ENCODE peak calls at places on chromosomes 12 and 14, in seven cellular contexts. One of them, this sample, is unnamed.

GRCh38 chr14:33150662-33151061 is 212.0 kb downstream of the NPAS3 start:
- DNase-seq in H7: no peak
- DNase-seq in heart left ventricle: no peak
- DNase-seq in HCT116: no peak
- DNase-seq in coronary artery: no peak
- DNase-seq in naive thymus-derived CD4-positive, alpha-beta T cell: no peak
- DNase-seq in left ventricle myocardium inferior: no peak
- DNase-seq in this sample: no peak

GRCh38 chr14:67515386-67516079 is 17.6 kb upstream of the PLEKHH1 start:
- DNase-seq in H7: peak
- DNase-seq in heart left ventricle: no peak
- DNase-seq in HCT116: no peak
- DNase-seq in coronary artery: no peak
- DNase-seq in naive thymus-derived CD4-positive, alpha-beta T cell: peak
- DNase-seq in left ventricle myocardium inferior: no peak
- DNase-seq in this sample: no peak

GRCh38 chr14:59631237-59631636 is 54.6 kb upstream of the CCDC175 start:
- DNase-seq in H7: peak
- DNase-seq in heart left ventricle: no peak
- DNase-seq in HCT116: no peak
- DNase-seq in coronary artery: no peak
- DNase-seq in naive thymus-derived CD4-positive, alpha-beta T cell: no peak
- DNase-seq in left ventricle myocardium inferior: no peak
- DNase-seq in this sample: no peak

GRCh38 chr12:118065380-118065779 is 4.4 kb upstream of the WSB2 start:
- DNase-seq in H7: no peak
- DNase-seq in heart left ventricle: no peak
- DNase-seq in HCT116: no peak
- DNase-seq in coronary artery: no peak
- DNase-seq in naive thymus-derived CD4-positive, alpha-beta T cell: no peak
- DNase-seq in left ventricle myocardium inferior: no peak
- DNase-seq in this sample: no peak

GRCh38 chr12:121580959-121581680 is at the start of gene KDM2B:
- DNase-seq in H7: no peak
- DNase-seq in heart left ventricle: peak
- DNase-seq in HCT116: no peak
- DNase-seq in coronary artery: no peak
- DNase-seq in naive thymus-derived CD4-positive, alpha-beta T cell: peak
- DNase-seq in left ventricle myocardium inferior: peak
- DNase-seq in this sample: no peak

GRCh38 chr12:46383654-46384450 is 11.3 kb upstream of the SLC38A2 start:
- DNase-seq in H7: no peak
- DNase-seq in heart left ventricle: peak
- DNase-seq in HCT116: peak
- DNase-seq in coronary artery: peak
- DNase-seq in naive thymus-derived CD4-positive, alpha-beta T cell: peak
- DNase-seq in left ventricle myocardium inferior: peak
- DNase-seq in this sample: no peak

GRCh38 chr14:55265197-55265596 is 6.0 kb upstream of the FBXO34 start:
- DNase-seq in H7: no peak
- DNase-seq in heart left ventricle: no peak
- DNase-seq in HCT116: no peak
- DNase-seq in coronary artery: no peak
- DNase-seq in naive thymus-derived CD4-positive, alpha-beta T cell: no peak
- DNase-seq in left ventricle myocardium inferior: no peak
- DNase-seq in this sample: no peak

GRCh38 chr14:90924618-90925345 is 108.6 kb upstream of the TTC7B start:
- DNase-seq in H7: no peak
- DNase-seq in heart left ventricle: no peak
- DNase-seq in HCT116: no peak
- DNase-seq in coronary artery: no peak
- DNase-seq in naive thymus-derived CD4-positive, alpha-beta T cell: no peak
- DNase-seq in left ventricle myocardium inferior: no peak
- DNase-seq in this sample: no peak

GRCh38 chr14:81819344-81819743 is 285.7 kb upstream of the SEL1L start:
- DNase-seq in H7: no peak
- DNase-seq in heart left ventricle: no peak
- DNase-seq in HCT116: no peak
- DNase-seq in coronary artery: no peak
- DNase-seq in naive thymus-derived CD4-positive, alpha-beta T cell: no peak
- DNase-seq in left ventricle myocardium inferior: no peak
- DNase-seq in this sample: no peak

GRCh38 chr14:101353422-101353821 is 207.9 kb upstream of the DIO3 start:
- DNase-seq in H7: no peak
- DNase-seq in heart left ventricle: no peak
- DNase-seq in HCT116: no peak
- DNase-seq in coronary artery: peak
- DNase-seq in naive thymus-derived CD4-positive, alpha-beta T cell: no peak
- DNase-seq in left ventricle myocardium inferior: no peak
- DNase-seq in this sample: no peak

GRCh38 chr14:105126970-105127307 is 41.6 kb downstream of the JAG2 start:
- DNase-seq in H7: peak
- DNase-seq in heart left ventricle: no peak
- DNase-seq in HCT116: no peak
- DNase-seq in coronary artery: peak
- DNase-seq in naive thymus-derived CD4-positive, alpha-beta T cell: no peak
- DNase-seq in left ventricle myocardium inferior: no peak
- DNase-seq in this sample: no peak

GRCh38 chr12:113292091-113292490 is 42.8 kb downstream of the SLC8B1 start:
- DNase-seq in H7: no peak
- DNase-seq in heart left ventricle: no peak
- DNase-seq in HCT116: no peak
- DNase-seq in coronary artery: no peak
- DNase-seq in naive thymus-derived CD4-positive, alpha-beta T cell: no peak
- DNase-seq in left ventricle myocardium inferior: no peak
- DNase-seq in this sample: peak

GRCh38 chr14:64973826-64974225 is 1.7 kb upstream of the RAB15 start:
- DNase-seq in H7: no peak
- DNase-seq in heart left ventricle: no peak
- DNase-seq in HCT116: no peak
- DNase-seq in coronary artery: peak
- DNase-seq in naive thymus-derived CD4-positive, alpha-beta T cell: no peak
- DNase-seq in left ventricle myocardium inferior: no peak
- DNase-seq in this sample: no peak

GRCh38 chr14:64971452-64971889 is 665 bp downstream of the RAB15 start:
- DNase-seq in H7: peak
- DNase-seq in heart left ventricle: no peak
- DNase-seq in HCT116: no peak
- DNase-seq in coronary artery: no peak
- DNase-seq in naive thymus-derived CD4-positive, alpha-beta T cell: no peak
- DNase-seq in left ventricle myocardium inferior: no peak
- DNase-seq in this sample: no peak

GRCh38 chr14:64971890-64972785 is at the start of gene RAB15:
- DNase-seq in H7: peak
- DNase-seq in heart left ventricle: peak
- DNase-seq in HCT116: no peak
- DNase-seq in coronary artery: peak
- DNase-seq in naive thymus-derived CD4-positive, alpha-beta T cell: peak
- DNase-seq in left ventricle myocardium inferior: peak
- DNase-seq in this sample: no peak

GRCh38 chr14:64974563-64974962 is 2.4 kb upstream of the RAB15 start:
- DNase-seq in H7: peak
- DNase-seq in heart left ventricle: no peak
- DNase-seq in HCT116: no peak
- DNase-seq in coronary artery: peak
- DNase-seq in naive thymus-derived CD4-positive, alpha-beta T cell: no peak
- DNase-seq in left ventricle myocardium inferior: no peak
- DNase-seq in this sample: no peak

DNA sequence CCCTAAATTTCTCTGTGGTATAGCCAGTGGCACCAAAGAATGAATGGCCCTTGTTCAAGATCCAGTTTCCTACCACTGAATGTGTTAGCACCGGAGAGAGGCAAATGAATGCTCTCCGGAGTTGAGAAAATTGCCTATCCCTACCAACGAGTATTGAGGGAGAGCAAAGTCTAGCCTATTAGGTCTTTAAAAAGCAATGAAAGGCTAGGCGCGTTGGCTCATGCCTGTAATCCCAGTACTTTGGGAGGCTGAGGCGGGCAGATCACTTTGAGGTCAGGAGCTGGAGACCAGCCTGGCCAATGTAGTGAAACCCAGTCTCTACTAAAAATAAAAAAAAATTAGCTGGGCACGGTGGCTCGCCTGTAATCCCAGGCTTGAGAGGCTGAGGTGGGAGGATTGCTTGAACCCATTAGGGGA is 898 bp upstream of the RAB15 start:
- DNase-seq in H7: no peak
- DNase-seq in heart left ventricle: no peak
- DNase-seq in HCT116: no peak
- DNase-seq in coronary artery: peak
- DNase-seq in naive thymus-derived CD4-positive, alpha-beta T cell: no peak
- DNase-seq in left ventricle myocardium inferior: no peak
- DNase-seq in this sample: no peak
- H3K4me3 ChIP-seq in H7: peak
- H3K4me3 ChIP-seq in heart left ventricle: no peak
- H3K4me3 ChIP-seq in HCT116: no peak
- H3K4me3 ChIP-seq in coronary artery: no peak
- H3K4me3 ChIP-seq in naive thymus-derived CD4-positive, alpha-beta T cell: peak
- H3K4me3 ChIP-seq in left ventricle myocardium inferior: peak
- H3K4me3 ChIP-seq in this sample: no peak

DNA sequence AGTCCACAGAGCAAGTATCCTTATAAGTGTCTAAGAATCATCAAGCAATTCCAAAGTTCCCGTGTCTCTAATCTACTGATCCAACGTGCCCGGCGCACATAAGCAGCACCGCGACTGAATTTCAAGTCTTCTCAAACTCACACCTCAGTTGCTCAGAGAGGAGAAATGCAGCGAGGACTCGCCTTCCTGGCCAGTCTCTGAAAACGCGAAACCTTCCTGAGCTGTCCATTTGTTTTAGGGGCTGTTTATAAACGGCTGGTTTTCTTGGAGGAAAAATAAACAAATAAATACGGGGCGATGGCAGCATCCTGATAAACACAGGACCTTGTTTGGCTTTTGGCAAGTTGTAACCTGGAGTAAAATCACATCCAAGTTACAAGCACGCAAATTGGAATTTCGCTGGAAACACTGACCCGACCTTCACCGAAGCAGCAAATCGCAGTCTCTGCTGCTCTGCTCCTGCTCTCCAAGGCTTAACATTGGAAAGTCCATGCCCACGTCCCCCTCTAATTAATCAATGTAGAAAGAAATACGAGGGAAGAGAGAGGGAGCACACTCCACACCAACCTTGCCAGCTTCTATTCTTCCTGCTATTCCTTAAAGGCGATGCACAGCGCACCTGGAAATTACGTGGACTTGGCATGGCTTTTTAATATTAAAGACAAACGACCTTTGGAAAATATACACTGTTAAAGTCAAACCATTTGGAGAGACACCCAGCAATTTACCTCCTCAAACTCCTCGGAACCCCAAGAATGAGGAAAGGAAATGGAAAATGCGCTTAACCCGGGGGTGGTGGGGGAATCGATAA is 248.7 kb downstream of the APAF1 start:
- DNase-seq in H7: peak
- DNase-seq in heart left ventricle: no peak
- DNase-seq in HCT116: no peak
- DNase-seq in coronary artery: no peak
- DNase-seq in naive thymus-derived CD4-positive, alpha-beta T cell: no peak
- DNase-seq in left ventricle myocardium inferior: no peak
- DNase-seq in this sample: no peak
- H3K4me3 ChIP-seq in H7: peak
- H3K4me3 ChIP-seq in heart left ventricle: no peak
- H3K4me3 ChIP-seq in HCT116: no peak
- H3K4me3 ChIP-seq in coronary artery: peak
- H3K4me3 ChIP-seq in naive thymus-derived CD4-positive, alpha-beta T cell: no peak
- H3K4me3 ChIP-seq in left ventricle myocardium inferior: peak
- H3K4me3 ChIP-seq in this sample: no peak

DNA sequence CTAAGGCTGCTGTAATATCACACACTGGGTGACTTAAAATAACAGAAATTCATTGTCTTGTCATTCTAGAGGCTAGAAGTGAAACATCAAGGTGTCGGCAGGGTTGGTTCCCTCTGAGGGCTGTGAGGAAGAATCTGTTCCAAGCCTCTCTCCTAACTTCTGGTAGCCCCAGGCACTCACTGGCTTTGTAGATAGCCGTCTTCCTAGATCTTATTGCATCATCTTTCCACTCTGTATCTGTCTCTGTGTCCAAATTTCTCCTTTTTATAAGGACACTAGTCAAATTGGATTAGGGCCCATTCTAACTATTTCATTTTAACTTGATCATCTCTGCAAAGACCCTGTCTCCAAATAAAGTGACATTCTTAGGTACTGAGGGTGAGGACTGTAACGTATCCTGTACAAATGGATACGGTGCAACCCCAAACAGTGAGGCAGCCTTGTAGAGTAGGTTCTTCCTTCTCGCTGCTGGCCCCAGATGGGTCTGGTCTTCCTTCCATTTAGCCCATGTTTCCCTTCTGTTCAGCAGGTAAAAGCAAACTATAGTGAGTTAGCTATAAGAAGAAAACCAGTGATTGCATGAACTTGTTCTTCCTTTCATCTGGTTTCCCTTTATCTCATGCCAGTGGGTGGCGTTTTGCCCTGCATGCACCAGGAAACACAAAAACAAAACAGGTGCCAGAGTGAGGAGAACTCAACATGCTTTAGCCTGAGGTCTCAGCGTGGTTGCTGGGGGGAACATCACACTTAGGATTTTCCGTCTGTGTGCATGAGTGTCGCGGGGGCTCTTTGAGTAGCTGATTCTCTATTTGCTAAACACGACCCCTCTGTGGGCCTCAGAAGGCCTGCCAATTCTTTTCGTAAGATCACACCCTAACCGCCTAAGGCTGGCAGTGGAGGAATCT is 19.5 kb downstream of the TTC9 start:
- DNase-seq in H7: no peak
- DNase-seq in heart left ventricle: no peak
- DNase-seq in HCT116: no peak
- DNase-seq in coronary artery: no peak
- DNase-seq in naive thymus-derived CD4-positive, alpha-beta T cell: peak
- DNase-seq in left ventricle myocardium inferior: no peak
- DNase-seq in this sample: no peak
- H3K4me3 ChIP-seq in H7: no peak
- H3K4me3 ChIP-seq in heart left ventricle: no peak
- H3K4me3 ChIP-seq in HCT116: no peak
- H3K4me3 ChIP-seq in coronary artery: no peak
- H3K4me3 ChIP-seq in naive thymus-derived CD4-positive, alpha-beta T cell: peak
- H3K4me3 ChIP-seq in left ventricle myocardium inferior: no peak
- H3K4me3 ChIP-seq in this sample: no peak

GRCh38 chr14:96362071-96362964 is 823 bp downstream of the ATG2B start:
- DNase-seq in H7: peak
- DNase-seq in heart left ventricle: peak
- DNase-seq in HCT116: peak
- DNase-seq in coronary artery: peak
- DNase-seq in naive thymus-derived CD4-positive, alpha-beta T cell: peak
- DNase-seq in left ventricle myocardium inferior: no peak
- DNase-seq in this sample: no peak

GRCh38 chr14:96362965-96363750 is at the start of the genes ATG2B and GSKIP:
- DNase-seq in H7: peak
- DNase-seq in heart left ventricle: peak
- DNase-seq in HCT116: peak
- DNase-seq in coronary artery: peak
- DNase-seq in naive thymus-derived CD4-positive, alpha-beta T cell: peak
- DNase-seq in left ventricle myocardium inferior: peak
- DNase-seq in this sample: no peak

GRCh38 chr14:96359959-96360358 is 3.2 kb downstream of the ATG2B start:
- DNase-seq in H7: no peak
- DNase-seq in heart left ventricle: no peak
- DNase-seq in HCT116: no peak
- DNase-seq in coronary artery: no peak
- DNase-seq in naive thymus-derived CD4-positive, alpha-beta T cell: no peak
- DNase-seq in left ventricle myocardium inferior: no peak
- DNase-seq in this sample: no peak

GRCh38 chr14:96364911-96365310 is 1.6 kb downstream of the GSKIP start:
- DNase-seq in H7: no peak
- DNase-seq in heart left ventricle: no peak
- DNase-seq in HCT116: no peak
- DNase-seq in coronary artery: no peak
- DNase-seq in naive thymus-derived CD4-positive, alpha-beta T cell: no peak
- DNase-seq in left ventricle myocardium inferior: no peak
- DNase-seq in this sample: no peak

GRCh38 chr14:96363751-96364336 is 518 bp downstream of the GSKIP start:
- DNase-seq in H7: peak
- DNase-seq in heart left ventricle: peak
- DNase-seq in HCT116: no peak
- DNase-seq in coronary artery: no peak
- DNase-seq in naive thymus-derived CD4-positive, alpha-beta T cell: no peak
- DNase-seq in left ventricle myocardium inferior: no peak
- DNase-seq in this sample: no peak
- H3K4me3 ChIP-seq in H7: peak
- H3K4me3 ChIP-seq in heart left ventricle: peak
- H3K4me3 ChIP-seq in HCT116: peak
- H3K4me3 ChIP-seq in coronary artery: peak
- H3K4me3 ChIP-seq in naive thymus-derived CD4-positive, alpha-beta T cell: peak
- H3K4me3 ChIP-seq in left ventricle myocardium inferior: peak
- H3K4me3 ChIP-seq in this sample: peak

This sample was measured in AG04449.